ENCODE peak calls at places on chromosome 20, in ten cellular contexts. One of them, this sample, is unnamed.
A peak's percentile ranks its signal among the peaks of the same experiment; 100 is the strongest.

GRCh38 chr20:52749020-52749419 is 223.1 kb upstream of the TSHZ2 start:
- DNase-seq in ovary: no peak
- DNase-seq in prostate gland: no peak
- DNase-seq in esophagus muscularis mucosa: no peak
- DNase-seq in IMR-90: no peak
- DNase-seq in adrenal gland: no peak
- DNase-seq in stomach: no peak
- DNase-seq in testis: no peak
- DNase-seq in body of pancreas: no peak
- DNase-seq in uterus: no peak
- DNase-seq in this sample: no peak

GRCh38 chr20:63850689-63851547 is 10.4 kb upstream of the ABHD16B start:
- DNase-seq in IMR-90: no peak
- DNase-seq in uterus: no peak
- DNase-seq in prostate gland: no peak
- DNase-seq in body of pancreas: no peak
- DNase-seq in ovary: no peak
- DNase-seq in adrenal gland: no peak
- DNase-seq in esophagus muscularis mucosa: no peak
- DNase-seq in stomach: no peak
- DNase-seq in testis: no peak
- DNase-seq in this sample: peak; percentile 63

GRCh38 chr20:34632870-34633452 is 43.9 kb downstream of the PIGU start:
- DNase-seq in testis: no peak
- DNase-seq in stomach: no peak
- DNase-seq in IMR-90: no peak
- DNase-seq in adrenal gland: no peak
- DNase-seq in body of pancreas: no peak
- DNase-seq in esophagus muscularis mucosa: no peak
- DNase-seq in ovary: no peak
- DNase-seq in uterus: no peak
- DNase-seq in prostate gland: no peak
- DNase-seq in this sample: peak; percentile 39

GRCh38 chr20:8583209-8584106 is 451.4 kb downstream of the PLCB1 start:
- DNase-seq in IMR-90: peak; percentile 17
- DNase-seq in ovary: no peak
- DNase-seq in uterus: no peak
- DNase-seq in prostate gland: no peak
- DNase-seq in stomach: no peak
- DNase-seq in body of pancreas: no peak
- DNase-seq in testis: no peak
- DNase-seq in adrenal gland: no peak
- DNase-seq in esophagus muscularis mucosa: no peak
- DNase-seq in this sample: peak; percentile 13

GRCh38 chr20:11849270-11849920 is 68.3 kb upstream of the BTBD3 start:
- DNase-seq in IMR-90: peak; percentile 50
- DNase-seq in body of pancreas: no peak
- DNase-seq in ovary: no peak
- DNase-seq in esophagus muscularis mucosa: no peak
- DNase-seq in adrenal gland: no peak
- DNase-seq in stomach: no peak
- DNase-seq in prostate gland: no peak
- DNase-seq in uterus: no peak
- DNase-seq in testis: no peak
- DNase-seq in this sample: no peak

GRCh38 chr20:62336329-62336728 is 30.8 kb downstream of the LAMA5 start:
- DNase-seq in prostate gland: no peak
- DNase-seq in stomach: no peak
- DNase-seq in testis: no peak
- DNase-seq in IMR-90: no peak
- DNase-seq in adrenal gland: no peak
- DNase-seq in body of pancreas: no peak
- DNase-seq in uterus: no peak
- DNase-seq in esophagus muscularis mucosa: no peak
- DNase-seq in ovary: no peak
- DNase-seq in this sample: no peak

GRCh38 chr20:49885558-49886332 is 29.6 kb downstream of the SPATA2 start:
- DNase-seq in prostate gland: no peak
- DNase-seq in body of pancreas: no peak
- DNase-seq in ovary: no peak
- DNase-seq in esophagus muscularis mucosa: no peak
- DNase-seq in IMR-90: no peak
- DNase-seq in uterus: no peak
- DNase-seq in adrenal gland: no peak
- DNase-seq in stomach: no peak
- DNase-seq in testis: no peak
- DNase-seq in this sample: no peak

GRCh38 chr20:62475819-62476073 is at the start of gene GATA5:
- DNase-seq in adrenal gland: no peak
- DNase-seq in esophagus muscularis mucosa: no peak
- DNase-seq in IMR-90: no peak
- DNase-seq in uterus: no peak
- DNase-seq in stomach: no peak
- DNase-seq in testis: no peak
- DNase-seq in prostate gland: no peak
- DNase-seq in ovary: no peak
- DNase-seq in body of pancreas: no peak
- DNase-seq in this sample: no peak

GRCh38 chr20:38135641-38136420 is 29.2 kb downstream of the TGM2 start:
- DNase-seq in adrenal gland: no peak
- DNase-seq in ovary: no peak
- DNase-seq in esophagus muscularis mucosa: no peak
- DNase-seq in prostate gland: no peak
- DNase-seq in uterus: no peak
- DNase-seq in body of pancreas: no peak
- DNase-seq in IMR-90: no peak
- DNase-seq in testis: no peak
- DNase-seq in stomach: no peak
- DNase-seq in this sample: no peak
- TF ChIP-seq POLR2A in adrenal gland: no peak
- TF ChIP-seq POLR2A in ovary: no peak
- TF ChIP-seq POLR2A in esophagus muscularis mucosa: no peak
- TF ChIP-seq POLR2A in prostate gland: no peak
- TF ChIP-seq POLR2A in uterus: no peak
- TF ChIP-seq POLR2A in body of pancreas: no peak
- TF ChIP-seq POLR2A in IMR-90: no peak
- TF ChIP-seq POLR2A in testis: no peak
- TF ChIP-seq POLR2A in stomach: no peak
- TF ChIP-seq POLR2A in this sample: no peak

DNA sequence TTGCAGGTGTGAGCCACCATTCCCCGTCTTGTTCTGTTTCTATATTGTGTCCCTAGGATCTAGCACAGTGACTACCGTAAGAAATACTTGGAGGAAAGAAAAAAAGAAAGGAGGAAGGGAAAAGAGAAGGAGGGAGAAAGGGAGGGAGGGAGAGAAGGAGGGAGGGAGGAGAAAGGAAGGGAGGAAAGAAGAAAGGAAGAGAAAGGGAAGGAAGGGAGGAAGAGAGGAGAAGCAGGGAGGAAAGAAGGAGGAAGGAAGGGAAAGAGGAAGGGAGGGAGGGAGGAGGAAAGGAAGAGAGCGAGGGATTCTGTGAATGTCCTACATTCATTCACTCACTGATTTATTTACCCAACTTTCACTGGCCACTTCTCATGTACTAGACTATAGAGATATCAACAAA is 178.4 kb downstream of the MAFB start:
- DNase-seq in body of pancreas: no peak
- DNase-seq in prostate gland: no peak
- DNase-seq in ovary: no peak
- DNase-seq in adrenal gland: no peak
- DNase-seq in uterus: no peak
- DNase-seq in testis: no peak
- DNase-seq in IMR-90: no peak
- DNase-seq in stomach: no peak
- DNase-seq in esophagus muscularis mucosa: no peak
- DNase-seq in this sample: no peak
- H3K27ac ChIP-seq in body of pancreas: no peak overlapping the region
- H3K27ac ChIP-seq in prostate gland: no peak overlapping the region
- H3K27ac ChIP-seq in ovary: no peak overlapping the region
- H3K27ac ChIP-seq in adrenal gland: no peak overlapping the region
- H3K27ac ChIP-seq in uterus: no peak overlapping the region
- H3K27ac ChIP-seq in testis: no peak overlapping the region
- H3K27ac ChIP-seq in IMR-90: no peak overlapping the region
- H3K27ac ChIP-seq in stomach: no peak overlapping the region
- H3K27ac ChIP-seq in esophagus muscularis mucosa: no peak overlapping the region
- H3K27ac ChIP-seq in this sample: no peak overlapping the region

GRCh38 chr20:36434383-36434782 is 106.9 kb upstream of the MYL9 start:
- DNase-seq in uterus: no peak
- DNase-seq in adrenal gland: no peak
- DNase-seq in testis: no peak
- DNase-seq in prostate gland: no peak
- DNase-seq in stomach: no peak
- DNase-seq in esophagus muscularis mucosa: no peak
- DNase-seq in ovary: no peak
- DNase-seq in IMR-90: no peak
- DNase-seq in body of pancreas: no peak
- DNase-seq in this sample: no peak
- TF ChIP-seq POLR2A in uterus: no peak
- TF ChIP-seq POLR2A in adrenal gland: no peak
- TF ChIP-seq POLR2A in testis: no peak
- TF ChIP-seq POLR2A in prostate gland: no peak
- TF ChIP-seq POLR2A in stomach: no peak
- TF ChIP-seq POLR2A in esophagus muscularis mucosa: no peak
- TF ChIP-seq POLR2A in ovary: no peak
- TF ChIP-seq POLR2A in IMR-90: no peak
- TF ChIP-seq POLR2A in body of pancreas: no peak
- TF ChIP-seq POLR2A in this sample: no peak

GRCh38 chr20:37845261-37845681 is 57.7 kb upstream of the VSTM2L start:
- DNase-seq in testis: no peak
- DNase-seq in IMR-90: no peak
- DNase-seq in adrenal gland: peak; percentile 54
- DNase-seq in esophagus muscularis mucosa: no peak
- DNase-seq in ovary: no peak
- DNase-seq in body of pancreas: peak; percentile 27
- DNase-seq in stomach: peak; percentile 28
- DNase-seq in prostate gland: peak; percentile 23
- DNase-seq in uterus: no peak
- DNase-seq in this sample: no peak
- H3K27ac ChIP-seq in testis: no peak overlapping the region
- H3K27ac ChIP-seq in IMR-90: no peak overlapping the region
- H3K27ac ChIP-seq in adrenal gland: no peak overlapping the region
- H3K27ac ChIP-seq in esophagus muscularis mucosa: no peak overlapping the region
- H3K27ac ChIP-seq in ovary: no peak overlapping the region
- H3K27ac ChIP-seq in body of pancreas: no peak overlapping the region
- H3K27ac ChIP-seq in stomach: no peak overlapping the region
- H3K27ac ChIP-seq in prostate gland: no peak overlapping the region
- H3K27ac ChIP-seq in uterus: no peak overlapping the region
- H3K27ac ChIP-seq in this sample: no peak overlapping the region

DNA sequence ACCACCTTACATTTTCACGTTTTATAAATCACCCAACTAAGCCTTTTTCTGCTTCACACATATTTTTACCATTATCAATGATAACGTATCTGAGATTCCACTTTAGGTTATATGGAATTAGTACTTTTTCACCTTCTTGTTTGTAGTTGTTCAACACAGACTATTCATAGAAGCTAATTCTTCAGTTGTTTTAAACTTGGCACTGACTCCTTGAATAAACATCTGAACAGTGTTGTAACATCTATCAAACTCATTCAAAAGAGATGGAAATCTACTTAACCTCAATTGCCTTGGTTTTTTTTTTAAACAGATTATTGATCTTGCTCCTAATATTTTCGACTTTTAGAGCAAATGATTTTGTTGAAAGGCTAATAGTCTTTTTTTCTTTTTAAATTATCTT is 34.2 kb downstream of the PTPRA start:
- DNase-seq in ovary: no peak
- DNase-seq in IMR-90: peak; percentile 7
- DNase-seq in body of pancreas: no peak
- DNase-seq in testis: no peak
- DNase-seq in esophagus muscularis mucosa: no peak
- DNase-seq in adrenal gland: no peak
- DNase-seq in stomach: no peak
- DNase-seq in uterus: no peak
- DNase-seq in prostate gland: no peak
- DNase-seq in this sample: no peak
- TF ChIP-seq POLR2A in ovary: no peak
- TF ChIP-seq POLR2A in IMR-90: no peak
- TF ChIP-seq POLR2A in body of pancreas: no peak
- TF ChIP-seq POLR2A in testis: no peak
- TF ChIP-seq POLR2A in esophagus muscularis mucosa: no peak
- TF ChIP-seq POLR2A in adrenal gland: no peak
- TF ChIP-seq POLR2A in stomach: no peak
- TF ChIP-seq POLR2A in uterus: no peak
- TF ChIP-seq POLR2A in prostate gland: no peak
- TF ChIP-seq POLR2A in this sample: no peak

GRCh38 chr20:44354979-44355502 is 458 bp upstream of the HNF4A start:
- DNase-seq in esophagus muscularis mucosa: no peak
- DNase-seq in stomach: peak; percentile 60
- DNase-seq in prostate gland: no peak
- DNase-seq in testis: no peak
- DNase-seq in body of pancreas: no peak
- DNase-seq in uterus: no peak
- DNase-seq in IMR-90: no peak
- DNase-seq in ovary: no peak
- DNase-seq in adrenal gland: no peak
- DNase-seq in this sample: peak; percentile 81

GRCh38 chr20:44357020-44357419 is 1.5 kb downstream of the HNF4A start:
- DNase-seq in body of pancreas: no peak
- DNase-seq in stomach: no peak
- DNase-seq in ovary: no peak
- DNase-seq in IMR-90: no peak
- DNase-seq in uterus: no peak
- DNase-seq in testis: no peak
- DNase-seq in esophagus muscularis mucosa: no peak
- DNase-seq in adrenal gland: no peak
- DNase-seq in prostate gland: no peak
- DNase-seq in this sample: no peak

GRCh38 chr20:44356353-44356723 is 839 bp downstream of the HNF4A start:
- DNase-seq in IMR-90: no peak
- DNase-seq in stomach: no peak
- DNase-seq in testis: no peak
- DNase-seq in prostate gland: no peak
- DNase-seq in ovary: no peak
- DNase-seq in esophagus muscularis mucosa: no peak
- DNase-seq in body of pancreas: no peak
- DNase-seq in adrenal gland: no peak
- DNase-seq in uterus: no peak
- DNase-seq in this sample: no peak

GRCh38 chr20:44357555-44358130 is 2.1 kb downstream of the HNF4A start:
- DNase-seq in testis: peak; percentile 58
- DNase-seq in prostate gland: no peak
- DNase-seq in ovary: peak; percentile 69
- DNase-seq in uterus: no peak
- DNase-seq in esophagus muscularis mucosa: no peak
- DNase-seq in IMR-90: no peak
- DNase-seq in stomach: no peak
- DNase-seq in body of pancreas: no peak
- DNase-seq in adrenal gland: no peak
- DNase-seq in this sample: no peak

GRCh38 chr20:44355503-44356352 is at the start of gene HNF4A:
- DNase-seq in prostate gland: no peak
- DNase-seq in stomach: peak; percentile 85
- DNase-seq in adrenal gland: no peak
- DNase-seq in body of pancreas: peak; percentile 83
- DNase-seq in uterus: no peak
- DNase-seq in esophagus muscularis mucosa: no peak
- DNase-seq in ovary: no peak
- DNase-seq in testis: no peak
- DNase-seq in IMR-90: no peak
- DNase-seq in this sample: peak; percentile 84
- H3K27ac ChIP-seq in prostate gland: no peak within 1 kb of the TSS
- H3K27ac ChIP-seq in stomach: peak within 1 kb of the TSS; percentile 88
- H3K27ac ChIP-seq in adrenal gland: no peak within 1 kb of the TSS
- H3K27ac ChIP-seq in body of pancreas: peak within 1 kb of the TSS; percentile 81
- H3K27ac ChIP-seq in uterus: no peak within 1 kb of the TSS
- H3K27ac ChIP-seq in esophagus muscularis mucosa: no peak within 1 kb of the TSS
- H3K27ac ChIP-seq in ovary: no peak within 1 kb of the TSS
- H3K27ac ChIP-seq in testis: no peak within 1 kb of the TSS
- H3K27ac ChIP-seq in IMR-90: no peak within 1 kb of the TSS
- H3K27ac ChIP-seq in this sample: peak within 1 kb of the TSS; percentile 88

GRCh38 chr20:38748097-38748862 is at the start of gene ACTR5:
- DNase-seq in uterus: peak; percentile 91
- DNase-seq in body of pancreas: peak; percentile 95
- DNase-seq in testis: peak; percentile 95
- DNase-seq in esophagus muscularis mucosa: peak; percentile 98
- DNase-seq in prostate gland: peak; percentile 91
- DNase-seq in IMR-90: peak; percentile 80
- DNase-seq in ovary: peak; percentile 94
- DNase-seq in stomach: peak; percentile 95
- DNase-seq in adrenal gland: peak; percentile 94
- DNase-seq in this sample: peak; percentile 97
- TF ChIP-seq POLR2A in uterus: peak; percentile 64
- TF ChIP-seq POLR2A in body of pancreas: peak; percentile 50
- TF ChIP-seq POLR2A in testis: no peak
- TF ChIP-seq POLR2A in esophagus muscularis mucosa: no peak
- TF ChIP-seq POLR2A in prostate gland: peak; percentile 41
- TF ChIP-seq POLR2A in IMR-90: peak; percentile 27
- TF ChIP-seq POLR2A in ovary: peak; percentile 36
- TF ChIP-seq POLR2A in stomach: no peak
- TF ChIP-seq POLR2A in adrenal gland: no peak
- TF ChIP-seq POLR2A in this sample: peak; percentile 52